ENCODE peak calls at places on chromosomes 11 and 22, in six cellular contexts. One of them, this sample, is unnamed.

GRCh38 chr11:76918941-76919386 is 58.2 kb downstream of the ACER3 start:
- DNase-seq in H1: no peak
- DNase-seq in H9: no peak
- DNase-seq in IMR-90: peak
- DNase-seq in neuronal stem cell: peak
- DNase-seq in trophoblast cell: peak
- DNase-seq in this sample: peak

GRCh38 chr11:113553905-113554304 is 78.7 kb upstream of the DRD2 start:
- DNase-seq in H1: no peak
- DNase-seq in neuronal stem cell: no peak
- DNase-seq in trophoblast cell: no peak
- DNase-seq in IMR-90: no peak
- DNase-seq in H9: no peak
- DNase-seq in this sample: no peak

GRCh38 chr22:30411780-30412179 is 13.8 kb upstream of the MTFP1 start:
- DNase-seq in H1: no peak
- DNase-seq in IMR-90: no peak
- DNase-seq in neuronal stem cell: no peak
- DNase-seq in trophoblast cell: no peak
- DNase-seq in H9: no peak
- DNase-seq in this sample: no peak

GRCh38 chr11:110373061-110373702 is 56.6 kb upstream of the FDX1 start:
- DNase-seq in trophoblast cell: no peak
- DNase-seq in H1: no peak
- DNase-seq in neuronal stem cell: no peak
- DNase-seq in IMR-90: peak
- DNase-seq in H9: no peak
- DNase-seq in this sample: peak

GRCh38 chr11:64523456-64524187 is 67.4 kb upstream of the SLC22A12 start:
- DNase-seq in H1: no peak
- DNase-seq in H9: no peak
- DNase-seq in neuronal stem cell: no peak
- DNase-seq in trophoblast cell: no peak
- DNase-seq in IMR-90: no peak
- DNase-seq in this sample: no peak

GRCh38 chr11:116895053-116895757 is 57.8 kb upstream of the APOA1 start:
- DNase-seq in trophoblast cell: no peak
- DNase-seq in neuronal stem cell: peak
- DNase-seq in IMR-90: no peak
- DNase-seq in H1: peak
- DNase-seq in H9: peak
- DNase-seq in this sample: no peak

GRCh38 chr11:32088117-32088941 is 2.5 kb upstream of the RCN1 start:
- DNase-seq in neuronal stem cell: no peak
- DNase-seq in IMR-90: peak
- DNase-seq in H9: no peak
- DNase-seq in trophoblast cell: peak
- DNase-seq in H1: no peak
- DNase-seq in this sample: peak

GRCh38 chr22:46577361-46578249 is 40.2 kb upstream of the CELSR1 start:
- DNase-seq in H9: peak
- DNase-seq in neuronal stem cell: no peak
- DNase-seq in IMR-90: no peak
- DNase-seq in trophoblast cell: no peak
- DNase-seq in H1: no peak
- DNase-seq in this sample: no peak

GRCh38 chr11:35148163-35148562 is 9.2 kb downstream of the CD44 start:
- DNase-seq in IMR-90: no peak
- DNase-seq in H1: no peak
- DNase-seq in neuronal stem cell: no peak
- DNase-seq in trophoblast cell: no peak
- DNase-seq in H9: no peak
- DNase-seq in this sample: no peak

GRCh38 chr11:123157995-123158394 is 37.1 kb downstream of the CLMP start:
- DNase-seq in H9: no peak
- DNase-seq in trophoblast cell: no peak
- DNase-seq in H1: no peak
- DNase-seq in IMR-90: no peak
- DNase-seq in neuronal stem cell: no peak
- DNase-seq in this sample: no peak

GRCh38 chr11:2525941-2526807 is 81.4 kb downstream of the KCNQ1 start:
- DNase-seq in H9: peak
- DNase-seq in neuronal stem cell: no peak
- DNase-seq in H1: no peak
- DNase-seq in IMR-90: no peak
- DNase-seq in trophoblast cell: no peak
- DNase-seq in this sample: no peak

GRCh38 chr11:107218123-107219084 is 200.1 kb upstream of the GUCY1A2 start:
- DNase-seq in neuronal stem cell: no peak
- DNase-seq in trophoblast cell: no peak
- DNase-seq in H9: no peak
- DNase-seq in H1: no peak
- DNase-seq in IMR-90: no peak
- DNase-seq in this sample: no peak

GRCh38 chr11:73316422-73316821 is 8.3 kb downstream of the ARHGEF17 start:
- DNase-seq in H9: no peak
- DNase-seq in trophoblast cell: no peak
- DNase-seq in IMR-90: no peak
- DNase-seq in H1: no peak
- DNase-seq in neuronal stem cell: no peak
- DNase-seq in this sample: no peak
- H4K91ac ChIP-seq in H9: no peak
- H4K91ac ChIP-seq in trophoblast cell: no peak
- H4K91ac ChIP-seq in IMR-90: peak
- H4K91ac ChIP-seq in H1: no peak
- H4K91ac ChIP-seq in neuronal stem cell: no peak
- H4K91ac ChIP-seq in this sample: peak

DNA sequence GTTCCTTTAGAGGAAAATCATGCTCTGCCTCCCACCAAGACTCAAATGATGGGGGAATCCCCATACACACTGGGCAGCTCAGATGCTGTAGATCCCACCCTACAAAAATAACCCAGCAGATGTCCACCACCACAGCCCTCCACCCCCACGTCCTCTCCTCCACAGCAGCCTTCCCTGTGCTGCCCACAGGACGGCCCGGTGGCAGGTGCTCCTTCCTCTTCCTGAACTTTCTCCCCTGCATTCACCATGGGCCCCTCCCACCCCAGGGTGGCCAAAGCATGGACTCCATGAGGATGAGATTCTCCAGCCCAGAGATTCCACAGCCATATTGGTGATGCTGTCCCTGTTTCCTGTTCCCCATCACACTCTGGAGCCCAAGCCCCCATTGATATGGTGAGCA is 368.3 kb downstream of the CADM1 start:
- DNase-seq in neuronal stem cell: no peak
- DNase-seq in H1: no peak
- DNase-seq in trophoblast cell: no peak
- DNase-seq in H9: no peak
- DNase-seq in IMR-90: no peak
- DNase-seq in this sample: no peak
- H4K91ac ChIP-seq in neuronal stem cell: no peak
- H4K91ac ChIP-seq in H1: no peak
- H4K91ac ChIP-seq in trophoblast cell: no peak
- H4K91ac ChIP-seq in H9: no peak
- H4K91ac ChIP-seq in IMR-90: no peak
- H4K91ac ChIP-seq in this sample: no peak

DNA sequence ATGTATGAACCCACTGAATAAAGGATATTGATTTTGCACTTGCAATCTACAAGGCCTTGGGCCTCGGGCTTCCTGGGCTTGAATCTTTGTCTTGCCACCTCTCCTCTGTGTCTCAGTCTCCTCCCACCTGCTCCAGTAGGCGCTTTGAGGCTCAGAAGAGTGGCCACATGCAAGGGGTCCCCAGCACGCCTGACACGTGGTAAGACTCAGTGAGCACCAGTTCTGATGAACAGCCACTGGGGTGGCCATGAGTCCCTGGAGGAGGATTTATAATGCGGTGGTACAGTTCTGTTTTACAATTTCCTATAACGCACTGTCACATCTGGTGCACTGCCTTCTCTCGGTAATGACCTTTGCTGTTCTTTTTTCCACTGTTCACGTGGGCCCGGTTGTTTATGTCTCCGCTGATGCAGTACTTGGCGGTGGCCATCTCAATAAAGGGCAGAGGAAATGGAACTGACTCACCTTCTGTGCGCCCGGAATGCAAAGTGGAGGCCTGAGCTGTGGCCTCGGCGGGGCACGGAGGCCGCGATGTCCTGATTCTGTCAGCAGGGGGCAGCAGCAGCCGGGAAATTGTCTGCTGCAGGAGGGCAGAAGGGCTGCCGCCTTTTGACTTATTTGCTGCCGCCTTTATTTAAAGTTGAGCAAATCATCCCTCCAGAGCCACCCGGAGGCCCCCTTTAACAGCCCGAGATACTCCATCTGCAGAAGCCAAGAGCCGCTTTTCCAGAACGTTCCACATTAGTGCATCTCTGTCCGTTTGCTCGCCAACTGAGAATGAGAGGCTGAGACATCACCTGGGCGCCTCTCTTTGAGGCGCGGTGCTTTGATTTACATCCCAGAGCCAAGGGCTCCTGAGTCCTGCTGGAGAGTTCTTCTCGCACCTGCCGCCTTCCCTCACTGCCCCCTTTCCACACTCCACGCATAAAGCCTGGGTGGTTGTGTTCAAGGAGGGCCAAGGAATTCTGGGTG is 6.0 kb upstream of the IFT27 start:
- DNase-seq in IMR-90: peak
- DNase-seq in neuronal stem cell: peak
- DNase-seq in H9: peak
- DNase-seq in trophoblast cell: peak
- DNase-seq in H1: peak
- DNase-seq in this sample: peak
- H4K91ac ChIP-seq in IMR-90: peak
- H4K91ac ChIP-seq in neuronal stem cell: no peak
- H4K91ac ChIP-seq in H9: no peak
- H4K91ac ChIP-seq in trophoblast cell: no peak
- H4K91ac ChIP-seq in H1: peak
- H4K91ac ChIP-seq in this sample: no peak

DNA sequence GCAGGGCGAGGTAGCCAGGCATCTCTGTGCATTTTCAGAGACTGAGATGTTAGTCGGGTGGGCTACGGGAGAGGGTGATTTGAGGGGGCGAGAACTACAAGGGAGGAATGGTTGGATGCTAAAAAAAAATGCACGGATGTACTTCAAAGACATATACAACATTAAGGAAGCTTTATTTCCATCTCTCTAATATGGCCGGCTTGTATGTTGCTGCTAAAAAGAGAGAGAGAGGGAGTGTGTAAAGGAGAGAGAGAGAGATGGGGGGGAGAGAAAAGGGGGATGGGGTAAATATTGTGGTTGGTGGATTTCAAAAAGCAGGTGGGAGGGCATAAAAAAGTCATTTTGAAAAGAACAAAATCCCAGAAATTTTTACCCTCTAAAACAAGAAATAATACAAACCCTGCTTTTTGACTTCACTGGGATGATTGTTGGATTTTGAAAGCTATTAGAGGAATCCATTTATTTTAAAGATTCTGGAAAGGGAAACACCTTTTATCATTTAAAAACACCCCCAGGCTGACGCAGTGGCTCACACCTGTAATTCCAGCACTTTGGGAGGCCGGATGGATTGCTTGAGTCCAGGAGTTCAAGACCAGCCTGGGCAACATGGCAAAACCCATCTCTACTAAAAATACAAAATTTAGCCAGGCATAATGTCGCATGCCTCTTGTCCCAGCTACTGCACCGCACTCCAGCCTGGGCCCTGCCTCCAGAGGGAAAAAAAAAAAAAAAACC is at the start of gene SCN2B:
- DNase-seq in neuronal stem cell: no peak
- DNase-seq in H9: no peak
- DNase-seq in H1: no peak
- DNase-seq in trophoblast cell: no peak
- DNase-seq in IMR-90: peak
- DNase-seq in this sample: no peak
- H4K91ac ChIP-seq in neuronal stem cell: no peak
- H4K91ac ChIP-seq in H9: no peak
- H4K91ac ChIP-seq in H1: peak
- H4K91ac ChIP-seq in trophoblast cell: no peak
- H4K91ac ChIP-seq in IMR-90: peak
- H4K91ac ChIP-seq in this sample: no peak

GRCh38 chr11:93326681-93327080 is 3.9 kb upstream of the DEUP1 start:
- DNase-seq in neuronal stem cell: no peak
- DNase-seq in trophoblast cell: no peak
- DNase-seq in H9: no peak
- DNase-seq in H1: no peak
- DNase-seq in IMR-90: no peak
- DNase-seq in this sample: no peak

GRCh38 chr11:93319224-93319839 is 11.2 kb upstream of the DEUP1 start:
- DNase-seq in IMR-90: no peak
- DNase-seq in neuronal stem cell: no peak
- DNase-seq in H9: no peak
- DNase-seq in trophoblast cell: no peak
- DNase-seq in H1: no peak
- DNase-seq in this sample: no peak

GRCh38 chr11:93323747-93324146 is 6.8 kb upstream of the DEUP1 start:
- DNase-seq in neuronal stem cell: no peak
- DNase-seq in H1: no peak
- DNase-seq in trophoblast cell: no peak
- DNase-seq in IMR-90: no peak
- DNase-seq in H9: no peak
- DNase-seq in this sample: no peak

GRCh38 chr11:93322207-93322606 is 8.3 kb upstream of the DEUP1 start:
- DNase-seq in IMR-90: no peak
- DNase-seq in trophoblast cell: no peak
- DNase-seq in H9: no peak
- DNase-seq in H1: no peak
- DNase-seq in neuronal stem cell: no peak
- DNase-seq in this sample: no peak
- H4K91ac ChIP-seq in IMR-90: no peak
- H4K91ac ChIP-seq in trophoblast cell: no peak
- H4K91ac ChIP-seq in H9: no peak
- H4K91ac ChIP-seq in H1: no peak
- H4K91ac ChIP-seq in neuronal stem cell: no peak
- H4K91ac ChIP-seq in this sample: no peak